ENCODE peak calls at places on chromosomes 1 and 21, in four cellular contexts. B is WTC11, O is T-helper 17 cell, W is occipital lobe. U is an unnamed sample.

GRCh38 chr1:210751911-210752310 is 382.0 kb downstream of the KCNH1 start:
- DNase-seq in B (no peak), O (no peak), W (no peak), U (no peak)

GRCh38 chr1:161106434-161106833 is 8.3 kb downstream of the KLHDC9 start:
- DNase-seq in B (no peak), O (no peak), W (no peak), U (no peak)

GRCh38 chr1:207032528-207033017 is at the start of gene C1orf116:
- DNase-seq in B (peak), O (no peak), W (no peak), U (no peak)

GRCh38 chr1:58246549-58246948 is 300.0 kb downstream of the OMA1 start:
- DNase-seq in B (no peak), O (no peak), W (no peak), U (no peak)

GRCh38 chr21:43340491-43341348 is 86.2 kb downstream of the SIK1 start:
- DNase-seq in B (no peak), O (no peak), W (no peak), U (no peak)

GRCh38 chr1:66618390-66618789 is 84.4 kb downstream of the SGIP1 start:
- DNase-seq in B (no peak), O (no peak), W (no peak), U (no peak)

GRCh38 chr1:38402230-38402815 is 355.7 kb upstream of the POU3F1 start:
- DNase-seq in B (no peak), O (no peak), W (no peak), U (no peak)

GRCh38 chr1:24929091-24929875 is 793 bp downstream of the RUNX3 start:
- DNase-seq in B (peak), O (peak), W (no peak), U (no peak)

GRCh38 chr1:35564037-35564883 is 6.7 kb downstream of the NCDN start:
- DNase-seq in B (peak), O (peak), W (peak), U (no peak)

GRCh38 chr1:109477821-109478220 is 5.9 kb upstream of the ATXN7L2 start:
- DNase-seq in B (no peak), O (no peak), W (no peak), U (no peak)

GRCh38 chr1:232226197-232226681 is 403.7 kb downstream of the SIPA1L2 start:
- DNase-seq in B (peak), O (no peak), W (no peak), U (no peak)

GRCh38 chr21:34270406-34270805 is 93.4 kb upstream of the KCNE2 start:
- DNase-seq in B (no peak), O (no peak), W (no peak), U (no peak)

GRCh38 chr1:6380037-6380436 is 13.5 kb downstream of the ACOT7 start:
- DNase-seq in B (no peak), O (no peak), W (no peak), U (no peak)

GRCh38 chr1:147077936-147078605 is 94.2 kb downstream of the PRKAB2 start:
- DNase-seq in B (peak), O (no peak), W (no peak), U (no peak)

GRCh38 chr1:112464501-112464900 is 44.3 kb upstream of the WNT2B start:
- DNase-seq in B (no peak), O (no peak), W (no peak), U (no peak)

GRCh38 chr1:32138965-32139364 is 31.1 kb downstream of the KPNA6 start:
- DNase-seq in B (no peak), O (no peak), W (no peak), U (no peak)

GRCh38 chr1:30887485-30888315 is 20.9 kb downstream of the SDC3 start:
- DNase-seq in B (no peak), O (no peak), W (no peak), U (no peak)

GRCh38 chr1:197677752-197678295 is 97.5 kb downstream of the DENND1B start:
- DNase-seq in B (no peak), O (no peak), W (no peak), U (no peak)

GRCh38 chr1:87305762-87306161 is 22.9 kb upstream of the LMO4 start:
- DNase-seq in B (no peak), O (no peak), W (no peak), U (no peak)

GRCh38 chr1:79457825-79458224 is 451.3 kb upstream of the ADGRL4 start:
- DNase-seq in B (no peak), O (no peak), W (no peak), U (no peak)

GRCh38 chr1:15296602-15297321 is 49.7 kb downstream of the FHAD1 start:
- DNase-seq in B (no peak), O (no peak), W (no peak), U (no peak)

GRCh38 chr1:55380313-55380970 is 165.3 kb upstream of the USP24 start:
- DNase-seq in B (no peak), O (no peak), W (no peak), U (no peak)

GRCh38 chr1:88566615-88567387 is 117.3 kb upstream of the PKN2 start:
- DNase-seq in B (no peak), O (no peak), W (no peak), U (no peak)

GRCh38 chr1:232352366-232352765 is 277.6 kb downstream of the SIPA1L2 start:
- DNase-seq in B (no peak), O (no peak), W (no peak), U (no peak)

GRCh38 chr1:212514056-212514614 is 81.4 kb downstream of the NENF start:
- DNase-seq in B (peak), O (no peak), W (no peak), U (no peak)

GRCh38 chr1:194860248-194861201 is 1674.1 kb upstream of the B3GALT2 start:
- DNase-seq in B (no peak), O (no peak), W (no peak), U (no peak)

GRCh38 chr21:27647401-27647800 is 680.5 kb upstream of the ADAMTS5 start:
- DNase-seq in B (no peak), O (no peak), W (no peak), U (no peak)

GRCh38 chr1:226082959-226083302 is 20.4 kb downstream of the H3-3A start:
- DNase-seq in B (peak), O (no peak), W (peak), U (no peak)

GRCh38 chr1:160410412-160411005 is 10.1 kb downstream of the VANGL2 start:
- DNase-seq in B (peak), O (no peak), W (no peak), U (no peak)

GRCh38 chr1:156643266-156644092 is 1.6 kb downstream of the BCAN start:
- DNase-seq in B (no peak), O (no peak), W (no peak), U (no peak)

U was measured in amygdala.